ENCODE peak calls at places on chromosomes 12 and 14, in five cellular contexts. One of them, this sample, is unnamed.

GRCh38 chr14:70701610-70702009 is 59.9 kb downstream of the TTC9 start:
- DNase-seq in aorta: no peak
- DNase-seq in adrenal gland: no peak
- DNase-seq in lung: no peak
- DNase-seq in endodermal cell: no peak
- DNase-seq in this sample: no peak

GRCh38 chr12:52813885-52814709 is at the start of gene KRT4:
- DNase-seq in adrenal gland: no peak
- DNase-seq in aorta: no peak
- DNase-seq in endodermal cell: no peak
- DNase-seq in lung: no peak
- DNase-seq in this sample: no peak

GRCh38 chr14:50062438-50063039 is 53.8 kb downstream of the VCPKMT start:
- DNase-seq in endodermal cell: peak; percentile 84
- DNase-seq in aorta: no peak
- DNase-seq in adrenal gland: peak; percentile 85
- DNase-seq in lung: no peak
- DNase-seq in this sample: no peak

GRCh38 chr14:88439088-88439487 is 53.6 kb downstream of the SPATA7 start:
- DNase-seq in lung: no peak
- DNase-seq in adrenal gland: no peak
- DNase-seq in endodermal cell: no peak
- DNase-seq in aorta: no peak
- DNase-seq in this sample: no peak

GRCh38 chr12:19894049-19894448 is 454.8 kb downstream of the AEBP2 start:
- DNase-seq in lung: no peak
- DNase-seq in aorta: no peak
- DNase-seq in adrenal gland: no peak
- DNase-seq in endodermal cell: no peak
- DNase-seq in this sample: no peak

GRCh38 chr14:23640524-23641141 is 4.5 kb downstream of the DHRS2 start:
- DNase-seq in lung: no peak
- DNase-seq in aorta: no peak
- DNase-seq in endodermal cell: peak; percentile 53
- DNase-seq in adrenal gland: peak; percentile 88
- DNase-seq in this sample: no peak

GRCh38 chr12:42978718-42979117 is 389.2 kb upstream of the PRICKLE1 start:
- DNase-seq in endodermal cell: no peak
- DNase-seq in adrenal gland: no peak
- DNase-seq in lung: no peak
- DNase-seq in aorta: no peak
- DNase-seq in this sample: no peak

GRCh38 chr14:70909788-70910614 is 2.7 kb downstream of the PCNX1 start:
- DNase-seq in endodermal cell: no peak
- DNase-seq in aorta: no peak
- DNase-seq in adrenal gland: no peak
- DNase-seq in lung: no peak
- DNase-seq in this sample: no peak

GRCh38 chr14:101128478-101129450 is 225.2 kb upstream of the RTL1 start:
- DNase-seq in lung: peak; percentile 18
- DNase-seq in endodermal cell: peak; percentile 45
- DNase-seq in adrenal gland: peak; percentile 39
- DNase-seq in aorta: no peak
- DNase-seq in this sample: no peak

GRCh38 chr14:34012978-34013713 is 62.3 kb upstream of the EGLN3 start:
- DNase-seq in aorta: no peak
- DNase-seq in adrenal gland: no peak
- DNase-seq in lung: no peak
- DNase-seq in endodermal cell: no peak
- DNase-seq in this sample: no peak

GRCh38 chr14:35879654-35880249 is 53.6 kb downstream of the BRMS1L start:
- DNase-seq in lung: no peak
- DNase-seq in endodermal cell: no peak
- DNase-seq in adrenal gland: no peak
- DNase-seq in aorta: no peak
- DNase-seq in this sample: no peak

GRCh38 chr14:52399886-52400599 is 85.9 kb downstream of the PTGER2 start:
- DNase-seq in aorta: no peak
- DNase-seq in endodermal cell: no peak
- DNase-seq in adrenal gland: no peak
- DNase-seq in lung: no peak
- DNase-seq in this sample: no peak

GRCh38 chr14:79549515-79549914 is 661.8 kb downstream of the DIO2 start:
- DNase-seq in lung: no peak
- DNase-seq in aorta: no peak
- DNase-seq in adrenal gland: no peak
- DNase-seq in endodermal cell: no peak
- DNase-seq in this sample: no peak

GRCh38 chr12:100163416-100164152 is 20.9 kb upstream of the BLTP3B start:
- DNase-seq in lung: peak; percentile 81
- DNase-seq in aorta: peak; percentile 90
- DNase-seq in adrenal gland: peak; percentile 90
- DNase-seq in endodermal cell: peak; percentile 97
- DNase-seq in this sample: peak; percentile 76

GRCh38 chr12:102753802-102754201 is 163.2 kb downstream of the PAH start:
- DNase-seq in endodermal cell: no peak
- DNase-seq in aorta: no peak
- DNase-seq in adrenal gland: no peak
- DNase-seq in lung: no peak
- DNase-seq in this sample: no peak

GRCh38 chr12:102748704-102749103 is 168.3 kb downstream of the PAH start:
- DNase-seq in aorta: no peak
- DNase-seq in lung: no peak
- DNase-seq in adrenal gland: no peak
- DNase-seq in endodermal cell: no peak
- DNase-seq in this sample: no peak
- H3K4me3 ChIP-seq in aorta: no peak overlapping the region
- H3K4me3 ChIP-seq in lung: no peak overlapping the region
- H3K4me3 ChIP-seq in adrenal gland: no peak overlapping the region
- H3K4me3 ChIP-seq in endodermal cell: no peak overlapping the region
- H3K4me3 ChIP-seq in this sample: no peak overlapping the region

DNA sequence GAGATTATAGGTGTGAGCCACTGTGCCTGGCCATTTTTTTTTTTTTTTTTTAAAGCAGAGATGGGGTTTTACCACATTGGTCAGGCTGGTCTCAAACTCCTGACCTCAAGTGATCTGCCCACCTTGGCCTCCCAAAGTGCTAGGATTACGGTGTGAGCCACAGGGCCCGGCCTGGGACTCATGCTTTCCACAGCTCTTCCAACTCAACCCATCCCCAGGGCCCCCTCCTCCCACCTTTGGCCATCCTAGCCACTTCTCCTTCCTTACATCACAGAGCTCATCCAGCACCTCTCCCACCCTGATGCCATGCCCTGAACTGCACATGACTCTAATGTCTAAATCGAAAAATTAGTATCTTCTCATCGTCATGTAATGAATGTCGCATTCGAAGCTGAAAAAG is 12.6 kb upstream of the TDRD9 start:
- DNase-seq in lung: no peak
- DNase-seq in aorta: peak; percentile 27
- DNase-seq in adrenal gland: no peak
- DNase-seq in endodermal cell: no peak
- DNase-seq in this sample: no peak
- H3K36me3 ChIP-seq in lung: peaks cover 12% of the 10 kb centered on the region
- H3K36me3 ChIP-seq in aorta: peaks cover 3% of the 10 kb centered on the region
- H3K36me3 ChIP-seq in adrenal gland: no peaks in the 10 kb centered on the region
- H3K36me3 ChIP-seq in endodermal cell: peaks cover 50% of the 10 kb centered on the region
- H3K36me3 ChIP-seq in this sample: peaks cover 42% of the 10 kb centered on the region

GRCh38 chr12:124514996-124515932 is 52.1 kb downstream of the NCOR2 start:
- DNase-seq in lung: no peak
- DNase-seq in aorta: no peak
- DNase-seq in endodermal cell: no peak
- DNase-seq in adrenal gland: no peak
- DNase-seq in this sample: no peak

GRCh38 chr12:124518051-124518932 is 49.1 kb downstream of the NCOR2 start:
- DNase-seq in aorta: peak; percentile 99
- DNase-seq in endodermal cell: peak; percentile 78
- DNase-seq in adrenal gland: peak; percentile 100
- DNase-seq in lung: peak; percentile 98
- DNase-seq in this sample: peak; percentile 100

GRCh38 chr12:124516850-124517249 is 50.6 kb downstream of the NCOR2 start:
- DNase-seq in aorta: no peak
- DNase-seq in lung: no peak
- DNase-seq in endodermal cell: no peak
- DNase-seq in adrenal gland: no peak
- DNase-seq in this sample: no peak

GRCh38 chr12:124515981-124516380 is 51.4 kb downstream of the NCOR2 start:
- DNase-seq in lung: no peak
- DNase-seq in endodermal cell: no peak
- DNase-seq in adrenal gland: no peak
- DNase-seq in aorta: no peak
- DNase-seq in this sample: no peak

DNA sequence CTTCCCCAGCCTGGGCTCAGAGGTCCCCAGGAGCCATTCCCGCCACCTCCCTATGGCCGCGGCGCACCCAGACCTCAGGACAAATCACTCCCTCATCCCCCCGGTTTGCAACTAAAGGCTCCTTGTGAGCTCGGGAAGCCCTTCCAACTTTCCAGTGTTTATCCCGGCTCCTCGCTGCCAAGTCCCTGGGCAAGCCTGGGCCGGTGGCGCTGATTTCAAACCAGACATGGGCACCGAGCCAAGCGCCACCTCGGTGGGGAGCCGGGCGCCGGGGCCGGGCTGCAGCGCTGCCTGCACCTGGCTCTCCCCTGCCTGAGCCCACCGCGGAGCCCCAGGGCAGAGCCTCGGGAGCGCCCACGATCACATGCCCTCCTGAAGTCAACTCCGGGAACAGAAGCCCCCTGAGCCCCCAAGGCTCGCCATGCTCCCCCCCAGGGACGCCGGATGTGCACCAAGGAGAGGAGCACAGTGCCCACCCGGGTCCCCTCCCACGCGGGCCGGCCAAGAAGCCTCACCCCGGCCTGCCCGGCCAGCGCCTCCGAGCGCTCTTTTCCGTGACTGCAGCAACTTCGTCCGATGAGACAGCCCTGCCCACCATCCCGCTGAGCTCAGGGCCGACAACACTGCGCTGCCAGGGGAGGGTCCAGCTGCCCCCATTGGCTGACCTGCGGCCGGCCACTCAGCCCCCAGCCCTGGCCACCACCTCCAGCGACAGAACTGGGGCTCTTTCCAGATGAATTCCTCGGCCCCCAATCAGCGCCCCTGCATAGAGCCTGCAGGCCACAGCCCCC is 50.0 kb downstream of the NCOR2 start:
- DNase-seq in lung: peak; percentile 71
- DNase-seq in endodermal cell: no peak
- DNase-seq in adrenal gland: peak; percentile 87
- DNase-seq in aorta: peak; percentile 93
- DNase-seq in this sample: no peak
- H3K27ac ChIP-seq in lung: peak overlapping the region; percentile 95
- H3K27ac ChIP-seq in endodermal cell: peak overlapping the region; percentile 97
- H3K27ac ChIP-seq in adrenal gland: peak overlapping the region; percentile 93
- H3K27ac ChIP-seq in aorta: peak overlapping the region; percentile 74
- H3K27ac ChIP-seq in this sample: peak overlapping the region; percentile 95

DNA sequence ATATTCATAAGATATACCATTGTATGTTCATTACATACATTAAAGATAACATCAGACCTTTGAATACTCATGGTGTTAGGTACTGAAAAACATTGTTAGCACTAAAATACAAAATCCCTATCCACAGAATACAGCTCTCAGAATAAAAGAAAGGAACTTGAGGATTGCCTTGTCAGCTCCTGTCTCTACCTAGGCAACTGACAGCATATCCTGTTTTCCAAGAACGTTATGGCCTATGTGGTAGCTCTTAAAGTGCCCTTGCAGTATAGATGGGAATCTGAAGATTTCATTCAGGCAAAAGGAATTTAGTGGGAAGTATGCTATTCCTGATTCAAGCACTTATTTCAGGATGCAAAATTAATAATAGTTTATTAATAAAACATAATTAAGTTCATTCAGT is 1.8 kb upstream of the PPP1R12A start:
- DNase-seq in lung: no peak
- DNase-seq in adrenal gland: no peak
- DNase-seq in endodermal cell: no peak
- DNase-seq in aorta: no peak
- DNase-seq in this sample: no peak
- H3K4me3 ChIP-seq in lung: no peak overlapping the region
- H3K4me3 ChIP-seq in adrenal gland: no peak overlapping the region
- H3K4me3 ChIP-seq in endodermal cell: peak overlapping the region; percentile 96
- H3K4me3 ChIP-seq in aorta: peak overlapping the region; percentile 80
- H3K4me3 ChIP-seq in this sample: no peak overlapping the region

GRCh38 chr12:128695697-128696096 is 128.1 kb downstream of the SLC15A4 start:
- DNase-seq in lung: no peak
- DNase-seq in adrenal gland: no peak
- DNase-seq in endodermal cell: no peak
- DNase-seq in aorta: no peak
- DNase-seq in this sample: no peak
- H3K36me3 ChIP-seq in lung: no peaks in the 10 kb centered on the region
- H3K36me3 ChIP-seq in adrenal gland: no peaks in the 10 kb centered on the region
- H3K36me3 ChIP-seq in endodermal cell: no peaks in the 10 kb centered on the region
- H3K36me3 ChIP-seq in aorta: no peaks in the 10 kb centered on the region
- H3K36me3 ChIP-seq in this sample: no peaks in the 10 kb centered on the region

GRCh38 chr12:96846313-96846712 is 60.7 kb upstream of the NEDD1 start:
- DNase-seq in adrenal gland: no peak
- DNase-seq in aorta: no peak
- DNase-seq in lung: no peak
- DNase-seq in endodermal cell: no peak
- DNase-seq in this sample: no peak

GRCh38 chr12:96850676-96851075 is 56.4 kb upstream of the NEDD1 start:
- DNase-seq in aorta: no peak
- DNase-seq in lung: no peak
- DNase-seq in endodermal cell: no peak
- DNase-seq in adrenal gland: no peak
- DNase-seq in this sample: no peak
- H3K27ac ChIP-seq in aorta: no peak overlapping the region
- H3K27ac ChIP-seq in lung: no peak overlapping the region
- H3K27ac ChIP-seq in endodermal cell: no peak overlapping the region
- H3K27ac ChIP-seq in adrenal gland: no peak overlapping the region
- H3K27ac ChIP-seq in this sample: no peak overlapping the region